ENCODE peak calls at places on chromosomes 2 and 18, in six cellular contexts. J is memory B cell; Z is HT-29; G is effector CD4-positive, alpha-beta T cell; R is germinal center; V is activated T-helper 1 cell treated with anti-CD3 and anti-CD28 coated beads, Interleukin-12 subunit alpha, Interleukin-12 subunit beta, Interleukin-2, Interleukin-4 antibody, amounts not matched to agents 30 ng/mL and 10 ng/mL and 1 ng/mL, durations not matched to agents 14 hours and 24 hours and 36 hours. K is an unnamed sample.

GRCh38 chr2:73000808-73001570 is 70.5 kb downstream of the SFXN5 start:
- DNase-seq in J (no peak), Z (no peak), G (no peak), R (no peak), V (no peak), K (peak)

GRCh38 chr2:15806801-15807417 is 133.4 kb upstream of the MYCN start:
- DNase-seq in J (no peak), Z (no peak), G (no peak), R (no peak), V (no peak), K (no peak)

GRCh38 chr2:45652090-45653050 is 895 bp downstream of the PRKCE start:
- DNase-seq in J (no peak), Z (peak), G (peak), R (peak), V (peak), K (peak)

GRCh38 chr2:12702661-12703121 is 14.0 kb upstream of the TRIB2 start:
- DNase-seq in J (no peak), Z (peak), G (no peak), R (no peak), V (no peak), K (no peak)

GRCh38 chr2:224520064-224520463 is 65.1 kb downstream of the CUL3 start:
- DNase-seq in J (no peak), Z (no peak), G (no peak), R (peak), V (peak), K (no peak)

GRCh38 chr2:27728081-27728858 is 43.2 kb upstream of the MRPL33 start:
- DNase-seq in J (no peak), Z (no peak), G (no peak), R (no peak), V (no peak), K (peak)

GRCh38 chr18:34223164-34223892 is 1.4 kb downstream of the NOL4 start:
- DNase-seq in J (no peak), Z (no peak), G (no peak), R (no peak), V (no peak), K (no peak)

GRCh38 chr2:199463708-199464613 is 6.2 kb upstream of the SATB2 start:
- DNase-seq in J (no peak), Z (no peak), G (no peak), R (no peak), V (no peak), K (no peak)

GRCh38 chr2:178716394-178716793 is 90.8 kb downstream of the TTN start:
- DNase-seq in J (no peak), Z (no peak), G (no peak), R (no peak), V (no peak), K (no peak)

GRCh38 chr18:45166341-45167108 is 448.8 kb upstream of the SLC14A2 start:
- DNase-seq in J (no peak), Z (no peak), G (no peak), R (no peak), V (no peak), K (no peak)

GRCh38 chr18:48002933-48003365 is 72.5 kb upstream of the SMAD2 start:
- DNase-seq in J (no peak), Z (peak), G (no peak), R (no peak), V (no peak), K (peak)

GRCh38 chr18:46098616-46098933 is 479 bp upstream of the ATP5F1A start:
- DNase-seq in J (no peak), Z (no peak), G (no peak), R (no peak), V (no peak), K (no peak)

GRCh38 chr2:219253753-219254589 is at the start of gene TUBA4A:
- DNase-seq in J (peak), Z (peak), G (peak), R (peak), V (peak), K (peak)

GRCh38 chr18:50428531-50429206 is 53.8 kb downstream of the SKA1 start:
- DNase-seq in J (no peak), Z (no peak), G (no peak), R (no peak), V (no peak), K (no peak)

GRCh38 chr2:240136671-240137292 is 677 bp upstream of the COPS9 start:
- DNase-seq in J (no peak), Z (no peak), G (no peak), R (peak), V (no peak), K (no peak)

GRCh38 chr2:72946466-72946865 is 29.1 kb downstream of the EMX1 start:
- DNase-seq in J (no peak), Z (no peak), G (no peak), R (no peak), V (no peak), K (no peak)

GRCh38 chr18:65610939-65611338 is 139.9 kb upstream of the CDH7 start:
- DNase-seq in J (no peak), Z (no peak), G (no peak), R (no peak), V (no peak), K (no peak)

GRCh38 chr2:203730076-203730729 is 23.8 kb downstream of the CD28 start:
- DNase-seq in J (no peak), Z (no peak), G (no peak), R (no peak), V (no peak), K (no peak)

GRCh38 chr2:226794751-226795171 is 4.9 kb downstream of the IRS1 start:
- DNase-seq in J (no peak), Z (peak), G (no peak), R (no peak), V (no peak), K (no peak)

GRCh38 chr2:96163768-96164429 is 18.7 kb upstream of the DUSP2 start:
- DNase-seq in J (peak), Z (no peak), G (peak), R (peak), V (peak), K (no peak)

GRCh38 chr2:154097823-154098398 is 226.2 kb downstream of the GALNT13 start:
- DNase-seq in J (no peak), Z (no peak), G (no peak), R (no peak), V (no peak), K (no peak)

GRCh38 chr2:144320491-144320890 is 199.4 kb downstream of the ZEB2 start:
- DNase-seq in J (no peak), Z (no peak), G (peak), R (no peak), V (no peak), K (no peak)

GRCh38 chr2:37829202-37829601 is 95.9 kb upstream of the RMDN2 start:
- DNase-seq in J (no peak), Z (no peak), G (no peak), R (no peak), V (no peak), K (no peak)

GRCh38 chr2:162798407-162798806 is 40.2 kb downstream of the KCNH7 start:
- DNase-seq in J (no peak), Z (no peak), G (no peak), R (no peak), V (no peak), K (no peak)

GRCh38 chr2:26401739-26402541 is at the start of gene DRC1:
- DNase-seq in J (no peak), Z (no peak), G (no peak), R (peak), V (peak), K (no peak)

GRCh38 chr2:215489288-215489848 is 53.5 kb upstream of the FN1 start:
- DNase-seq in J (no peak), Z (no peak), G (no peak), R (no peak), V (no peak), K (no peak)

K was measured in right atrium auricular region.